ENCODE peak calls at places on chromosomes 2 and 18, in four cellular contexts. H, F, C and U are unnamed samples.

GRCh38 chr18:77702686-77703085 is 453.0 kb downstream of the GALR1 start:
- DNase-seq in H (no peak), F (peak), C (peak), U (no peak)

GRCh38 chr2:182266909-182267308 is 159.9 kb downstream of the PDE1A start:
- DNase-seq in H (no peak), F (no peak), C (no peak), U (no peak)

GRCh38 chr2:224793961-224794360 is 77.8 kb upstream of the CCDC195 start:
- DNase-seq in H (no peak), F (no peak), C (no peak), U (no peak)

GRCh38 chr2:201205516-201205850 is 22.5 kb downstream of the CASP10 start:
- DNase-seq in H (no peak), F (no peak), C (no peak), U (no peak)

GRCh38 chr18:23712445-23712844 is 23.2 kb downstream of the LAMA3 start:
- DNase-seq in H (no peak), F (no peak), C (no peak), U (no peak)

GRCh38 chr2:229445501-229446294 is 174.6 kb upstream of the PID1 start:
- DNase-seq in H (no peak), F (peak), C (no peak), U (no peak)

GRCh38 chr2:204104821-204105220 is 168.3 kb downstream of the ICOS start:
- DNase-seq in H (no peak), F (no peak), C (no peak), U (no peak)

GRCh38 chr2:143762176-143762928 is 633.1 kb downstream of the ARHGAP15 start:
- DNase-seq in H (no peak), F (peak), C (peak), U (peak)

GRCh38 chr2:219017166-219017931 is 24.0 kb downstream of the CFAP65 start:
- DNase-seq in H (no peak), F (no peak), C (no peak), U (no peak)

GRCh38 chr2:180980185-180980942 is at the start of gene UBE2E3:
- DNase-seq in H (peak), F (peak), C (peak), U (peak)

GRCh38 chr2:241082338-241083090 is 19.6 kb downstream of the MTERF4 start:
- DNase-seq in H (peak), F (no peak), C (no peak), U (no peak)

GRCh38 chr2:197908940-197909339 is 104.5 kb downstream of the PLCL1 start:
- DNase-seq in H (no peak), F (peak), C (no peak), U (no peak)

GRCh38 chr2:173401716-173402326 is 47.1 kb downstream of the CDCA7 start:
- DNase-seq in H (no peak), F (peak), C (peak), U (no peak)

GRCh38 chr2:214376631-214377624 is 33.9 kb upstream of the VWC2L start:
- DNase-seq in H (no peak), F (peak), C (no peak), U (no peak)

GRCh38 chr2:173010233-173010632 is 65.4 kb upstream of the MAP3K20 start:
- DNase-seq in H (no peak), F (no peak), C (no peak), U (no peak)

GRCh38 chr2:63589148-63589972 is 597 bp downstream of the MDH1 start:
- DNase-seq in H (no peak), F (no peak), C (peak), U (no peak)

GRCh38 chr2:189191766-189192165 is 12.2 kb upstream of the COL5A2 start:
- DNase-seq in H (no peak), F (peak), C (no peak), U (no peak)

GRCh38 chr2:7899923-7900322 is 781.9 kb upstream of the ID2 start:
- DNase-seq in H (no peak), F (no peak), C (peak), U (no peak)

GRCh38 chr2:35503738-35504160 is 851.8 kb upstream of the CRIM1 start:
- DNase-seq in H (no peak), F (no peak), C (no peak), U (no peak)

GRCh38 chr2:20661028-20661980 is 5.6 kb upstream of the GDF7 start:
- DNase-seq in H (peak), F (peak), C (peak), U (peak)

GRCh38 chr2:97678217-97678762 is 8.8 kb downstream of the C2orf92 start:
- DNase-seq in H (no peak), F (no peak), C (no peak), U (no peak)

GRCh38 chr18:12372406-12372805 is 4.6 kb downstream of the AFG3L2 start:
- DNase-seq in H (no peak), F (no peak), C (no peak), U (no peak)

GRCh38 chr18:48947583-48947982 is 3.2 kb downstream of the SMAD7 start:
- DNase-seq in H (no peak), F (no peak), C (no peak), U (peak)

GRCh38 chr2:223165423-223166214 is 113.6 kb downstream of the KCNE4 start:
- DNase-seq in H (no peak), F (no peak), C (no peak), U (no peak)

GRCh38 chr18:78727057-78727739 is 252.4 kb upstream of the SALL3 start:
- DNase-seq in H (no peak), F (no peak), C (no peak), U (peak)

GRCh38 chr2:50691518-50691917 is 340.4 kb downstream of the NRXN1 start:
- DNase-seq in H (no peak), F (no peak), C (no peak), U (no peak)

GRCh38 chr2:26039603-26040367 is 5.9 kb downstream of the RAB10 start:
- DNase-seq in H (no peak), F (no peak), C (no peak), U (no peak)

GRCh38 chr2:56770490-56770889 is 586.7 kb downstream of the CCDC85A start:
- DNase-seq in H (no peak), F (peak), C (no peak), U (no peak)
- H4K8ac ChIP-seq in H (no peak), F (no peak), C (no peak), U (no peak)

DNA sequence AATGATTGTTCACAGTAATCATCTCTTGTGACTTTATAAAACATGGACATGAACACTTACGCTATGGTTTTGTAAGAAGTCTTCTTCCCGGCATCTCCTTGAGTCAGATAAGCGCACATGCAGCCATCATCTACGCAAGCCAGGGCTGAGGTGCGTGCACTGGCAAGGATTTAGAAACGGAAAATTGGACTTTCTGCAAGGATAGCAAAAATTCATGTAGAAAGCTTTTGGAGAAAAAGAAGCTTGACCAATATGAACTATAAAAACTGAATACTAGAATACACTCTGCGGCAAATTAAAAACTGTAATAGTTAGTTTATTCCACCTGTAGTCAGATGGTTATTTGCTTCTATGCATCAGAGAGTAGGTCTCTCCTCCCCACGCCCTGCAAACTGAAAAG is 6.3 kb downstream of the NMS start:
- DNase-seq in H (no peak), F (no peak), C (no peak), U (no peak)
- H3K9ac ChIP-seq in H (no peak), F (no peak), C (no peak), U (no peak)

GRCh38 chr2:43049836-43050796 is 176.3 kb downstream of the ZFP36L2 start:
- DNase-seq in H (no peak), F (no peak), C (no peak), U (no peak)

GRCh38 chr2:43044093-43044614 is 182.3 kb downstream of the ZFP36L2 start:
- DNase-seq in H (no peak), F (no peak), C (no peak), U (no peak)

GRCh38 chr2:43045866-43046265 is 180.5 kb downstream of the ZFP36L2 start:
- DNase-seq in H (no peak), F (no peak), C (no peak), U (no peak)

GRCh38 chr2:43050866-43051265 is 175.5 kb downstream of the ZFP36L2 start:
- DNase-seq in H (no peak), F (no peak), C (no peak), U (no peak)

DNA sequence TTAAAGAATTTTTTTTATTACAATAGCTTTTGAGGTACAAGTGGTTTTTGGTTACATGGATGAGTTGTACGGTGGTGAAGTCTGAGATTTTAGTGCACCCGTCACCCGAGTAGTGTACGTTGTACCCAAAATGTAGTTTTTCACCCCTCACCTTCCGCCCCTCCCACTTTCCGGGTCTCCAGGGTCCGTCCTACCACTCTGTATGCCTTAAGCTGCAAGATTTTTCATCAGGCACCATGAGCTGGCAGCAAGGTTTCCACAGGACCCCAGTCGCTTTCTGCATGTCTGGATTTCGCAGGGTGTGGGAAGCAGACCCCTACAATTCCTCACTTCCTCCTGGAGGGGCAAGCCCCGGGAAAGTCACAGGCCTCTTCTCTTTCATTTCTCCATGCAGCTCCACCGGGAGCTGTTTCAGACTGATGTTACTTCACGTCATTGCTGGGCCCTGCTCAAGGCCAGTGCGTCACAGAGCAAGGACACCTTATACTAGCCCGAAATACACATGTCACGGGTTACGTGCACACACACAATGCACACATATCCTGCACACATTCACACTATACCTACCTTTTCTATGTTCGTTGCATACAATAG is 179.1 kb downstream of the ZFP36L2 start:
- DNase-seq in H (no peak), F (no peak), C (no peak), U (no peak)
- H3K56ac ChIP-seq in H (no peak), F (no peak), C (no peak), U (no peak)

GRCh38 chr2:81481242-81481993 is 1176.9 kb upstream of the LRRTM1 start:
- DNase-seq in H (no peak), F (no peak), C (no peak), U (peak)
- H4K8ac ChIP-seq in H (no peak), F (no peak), C (no peak), U (no peak)